ENCODE peak calls at places on chromosomes 16 and 17, in six cellular contexts. One of them, this sample, is unnamed.

GRCh38 chr16:640614-641013 is 1.0 kb upstream of the MCRIP2 start:
- DNase-seq in kidney tubule cell: no peak
- DNase-seq in HFFc6: no peak
- DNase-seq in hypothalamus: no peak
- DNase-seq in H7: no peak
- DNase-seq in hepatic stellate cell: no peak
- DNase-seq in this sample: no peak

GRCh38 chr17:83193336-83194188 is 114.2 kb downstream of the METRNL start:
- DNase-seq in kidney tubule cell: peak
- DNase-seq in HFFc6: no peak
- DNase-seq in hypothalamus: no peak
- DNase-seq in H7: no peak
- DNase-seq in hepatic stellate cell: no peak
- DNase-seq in this sample: peak

GRCh38 chr17:61337247-61337812 is 62.3 kb upstream of the TBX2 start:
- DNase-seq in kidney tubule cell: peak
- DNase-seq in HFFc6: no peak
- DNase-seq in hypothalamus: no peak
- DNase-seq in H7: no peak
- DNase-seq in hepatic stellate cell: no peak
- DNase-seq in this sample: no peak

GRCh38 chr17:13393841-13394710 is 207.7 kb downstream of the HS3ST3A1 start:
- DNase-seq in kidney tubule cell: peak
- DNase-seq in HFFc6: peak
- DNase-seq in hypothalamus: no peak
- DNase-seq in H7: no peak
- DNase-seq in hepatic stellate cell: no peak
- DNase-seq in this sample: no peak

GRCh38 chr16:63363738-63364137 is 1327.5 kb upstream of the CDH8 start:
- DNase-seq in kidney tubule cell: peak
- DNase-seq in HFFc6: no peak
- DNase-seq in hypothalamus: no peak
- DNase-seq in H7: no peak
- DNase-seq in hepatic stellate cell: no peak
- DNase-seq in this sample: no peak

GRCh38 chr16:86307518-86307903 is 202.8 kb upstream of the FOXF1 start:
- DNase-seq in kidney tubule cell: no peak
- DNase-seq in HFFc6: peak
- DNase-seq in hypothalamus: no peak
- DNase-seq in H7: no peak
- DNase-seq in hepatic stellate cell: no peak
- DNase-seq in this sample: peak

GRCh38 chr17:33444731-33445130 is 151.6 kb upstream of the ASIC2 start:
- DNase-seq in kidney tubule cell: no peak
- DNase-seq in HFFc6: no peak
- DNase-seq in hypothalamus: no peak
- DNase-seq in H7: no peak
- DNase-seq in hepatic stellate cell: no peak
- DNase-seq in this sample: no peak

GRCh38 chr16:58678716-58679115 is 5.9 kb downstream of the SLC38A7 start:
- DNase-seq in kidney tubule cell: peak
- DNase-seq in HFFc6: peak
- DNase-seq in hypothalamus: no peak
- DNase-seq in H7: peak
- DNase-seq in hepatic stellate cell: no peak
- DNase-seq in this sample: no peak

GRCh38 chr17:45870342-45870974 is 23.9 kb upstream of the MAPT start:
- DNase-seq in kidney tubule cell: no peak
- DNase-seq in HFFc6: no peak
- DNase-seq in hypothalamus: no peak
- DNase-seq in H7: no peak
- DNase-seq in hepatic stellate cell: no peak
- DNase-seq in this sample: no peak

GRCh38 chr16:86814256-86814655 is 235.9 kb downstream of the FOXL1 start:
- DNase-seq in kidney tubule cell: no peak
- DNase-seq in HFFc6: no peak
- DNase-seq in hypothalamus: no peak
- DNase-seq in H7: no peak
- DNase-seq in hepatic stellate cell: no peak
- DNase-seq in this sample: no peak

GRCh38 chr16:88318521-88318920 is 64.2 kb upstream of the ZNF469 start:
- DNase-seq in kidney tubule cell: no peak
- DNase-seq in HFFc6: no peak
- DNase-seq in hypothalamus: no peak
- DNase-seq in H7: no peak
- DNase-seq in hepatic stellate cell: no peak
- DNase-seq in this sample: no peak

GRCh38 chr17:74249966-74250365 is 24.1 kb upstream of the DNAI2 start:
- DNase-seq in kidney tubule cell: no peak
- DNase-seq in HFFc6: no peak
- DNase-seq in hypothalamus: peak
- DNase-seq in H7: peak
- DNase-seq in hepatic stellate cell: no peak
- DNase-seq in this sample: no peak

GRCh38 chr16:12754824-12755543 is 48.7 kb downstream of the CPPED1 start:
- DNase-seq in kidney tubule cell: peak
- DNase-seq in HFFc6: peak
- DNase-seq in hypothalamus: no peak
- DNase-seq in H7: no peak
- DNase-seq in hepatic stellate cell: no peak
- DNase-seq in this sample: no peak

GRCh38 chr17:82751571-82752370 is at the start of gene TBCD:
- DNase-seq in kidney tubule cell: peak
- DNase-seq in HFFc6: peak
- DNase-seq in hypothalamus: peak
- DNase-seq in H7: peak
- DNase-seq in hepatic stellate cell: peak
- DNase-seq in this sample: peak